ENCODE peak calls at places on chromosomes 16 and 17, in eight cellular contexts. P is body of pancreas, T is tibial nerve, Z is testis, X is A549, I is suprapubic skin, D is IMR-90, B is uterus. H is an unnamed sample.

GRCh38 chr17:4818276-4818675 is 11.3 kb downstream of the PLD2 start:
- DNase-seq in P (no peak), T (no peak), Z (no peak), X (no peak), I (no peak), D (no peak), B (no peak), H (no peak)

GRCh38 chr17:58525239-58525638 is 10.8 kb upstream of the MTMR4 start:
- DNase-seq in P (peak; percentile 38), T (no peak), Z (no peak), X (no peak), I (no peak), D (peak; percentile 84), B (peak; percentile 56), H (no peak)

GRCh38 chr17:1713878-1714487 is 3.8 kb upstream of the TLCD2 start:
- DNase-seq in P (peak; percentile 62), T (no peak), Z (no peak), X (peak; percentile 86), I (no peak), D (peak; percentile 32), B (peak; percentile 51), H (peak; percentile 58)

GRCh38 chr17:60107526-60108257 is 29.0 kb upstream of the HEATR6 start:
- DNase-seq in P (no peak), T (no peak), Z (no peak), X (peak; percentile 55), I (no peak), D (no peak), B (no peak), H (no peak)

GRCh38 chr16:16071631-16072244 is 122.3 kb downstream of the ABCC1 start:
- DNase-seq in P (peak; percentile 90), T (no peak), Z (peak; percentile 92), X (no peak), I (no peak), D (peak; percentile 78), B (peak; percentile 53), H (peak; percentile 84)

GRCh38 chr16:84484579-84485254 is 19.7 kb downstream of the MEAK7 start:
- DNase-seq in P (peak; percentile 54), T (peak; percentile 48), Z (peak; percentile 84), X (peak; percentile 62), I (peak; percentile 71), D (peak; percentile 74), B (peak; percentile 55), H (peak; percentile 82)

GRCh38 chr17:41613277-41614082 is 913 bp upstream of the KRT16 start:
- DNase-seq in P (no peak), T (no peak), Z (no peak), X (no peak), I (no peak), D (no peak), B (no peak), H (no peak)

GRCh38 chr17:43125967-43126910 is 1.1 kb upstream of the BRCA1 start:
- DNase-seq in P (no peak), T (no peak), Z (no peak), X (no peak), I (peak; percentile 70), D (no peak), B (peak; percentile 18), H (peak; percentile 40)

GRCh38 chr17:7130626-7131467 is 16.2 kb upstream of the ASGR2 start:
- DNase-seq in P (no peak), T (no peak), Z (no peak), X (no peak), I (no peak), D (no peak), B (no peak), H (no peak)

GRCh38 chr17:66348605-66349165 is 46.3 kb downstream of the PRKCA start:
- DNase-seq in P (peak; percentile 66), T (no peak), Z (no peak), X (peak; percentile 73), I (no peak), D (peak; percentile 89), B (peak; percentile 56), H (peak; percentile 51)

GRCh38 chr16:85010931-85011845 is at the start of gene ZDHHC7:
- DNase-seq in P (peak; percentile 88), T (peak; percentile 78), Z (peak; percentile 91), X (peak; percentile 85), I (peak; percentile 94), D (peak; percentile 84), B (peak; percentile 87), H (peak; percentile 88)

GRCh38 chr17:14688134-14688533 is 387.3 kb downstream of the HS3ST3B1 start:
- DNase-seq in P (no peak), T (no peak), Z (no peak), X (peak; percentile 30), I (no peak), D (no peak), B (no peak), H (no peak)

GRCh38 chr16:81599034-81599744 is 154.6 kb downstream of the CMIP start:
- DNase-seq in P (peak; percentile 76), T (no peak), Z (no peak), X (no peak), I (no peak), D (no peak), B (no peak), H (no peak)

GRCh38 chr16:10622036-10622921 is 41.9 kb upstream of the EMP2 start:
- DNase-seq in P (no peak), T (no peak), Z (no peak), X (no peak), I (no peak), D (no peak), B (no peak), H (no peak)

GRCh38 chr16:88686439-88687253 is at the start of gene SNAI3:
- DNase-seq in P (peak; percentile 94), T (peak; percentile 44), Z (peak; percentile 88), X (peak; percentile 63), I (no peak), D (peak; percentile 24), B (peak; percentile 58), H (peak; percentile 40)
- TF ChIP-seq POLR2A in P (peak; percentile 19), T (no peak), Z (no peak), X (no peak), I (no peak), D (no peak), B (no peak), H (no peak)

GRCh38 chr17:16107165-16107770 is 107.6 kb downstream of the TTC19 start:
- DNase-seq in P (no peak), T (no peak), Z (no peak), X (no peak), I (no peak), D (no peak), B (no peak), H (peak; percentile 45)

GRCh38 chr17:16108386-16108785 is 106.9 kb downstream of the NCOR1 start:
- DNase-seq in P (no peak), T (no peak), Z (no peak), X (no peak), I (no peak), D (no peak), B (no peak), H (no peak)

GRCh38 chr17:16106161-16106891 is 106.7 kb downstream of the TTC19 start:
- DNase-seq in P (no peak), T (no peak), Z (peak; percentile 28), X (no peak), I (no peak), D (peak; percentile 79), B (peak; percentile 48), H (no peak)

GRCh38 chr17:16104189-16104588 is 104.6 kb downstream of the TTC19 start:
- DNase-seq in P (no peak), T (no peak), Z (no peak), X (no peak), I (no peak), D (no peak), B (no peak), H (no peak)

DNA sequence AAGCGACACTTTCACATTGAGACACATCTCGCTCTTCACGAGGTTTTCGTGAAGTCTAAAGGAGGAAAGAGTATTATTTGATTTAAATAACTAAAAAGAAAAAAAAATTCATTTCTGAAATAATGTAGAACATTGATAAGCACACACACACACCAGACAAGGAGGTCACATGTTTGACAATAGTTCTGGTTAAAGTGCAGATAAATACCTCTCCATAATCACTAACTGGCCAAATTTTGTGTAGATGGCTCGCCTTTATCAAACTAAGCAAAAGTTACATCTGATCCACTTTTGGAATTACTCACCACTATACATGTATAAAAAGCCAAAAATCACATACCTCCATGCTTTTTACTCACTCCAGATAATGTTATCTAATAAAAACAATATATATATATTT is 106.5 kb downstream of the NCOR1 start:
- DNase-seq in P (no peak), T (no peak), Z (no peak), X (no peak), I (no peak), D (no peak), B (no peak), H (no peak)
- TF ChIP-seq CTCF in P (no peak), T (no peak), Z (no peak), X (no peak), I (no peak), D (no peak), B (no peak), H (no peak)

GRCh38 chr16:49543315-49543946 is 169.8 kb downstream of the C16orf78 start:
- DNase-seq in P (no peak), T (no peak), Z (no peak), X (no peak), I (no peak), D (no peak), B (no peak), H (no peak)
- H3K4me3 ChIP-seq in P (no peak overlapping the region), T (no peak overlapping the region), Z (no peak overlapping the region), X (no peak overlapping the region), I (no peak overlapping the region), D (no peak overlapping the region), B (no peak overlapping the region), H (no peak overlapping the region)

GRCh38 chr16:87387942-87388817 is 4.0 kb upstream of the MAP1LC3B start:
- DNase-seq in P (peak; percentile 95), T (peak; percentile 83), Z (peak; percentile 97), X (peak; percentile 100), I (peak; percentile 97), D (peak; percentile 99), B (peak; percentile 90), H (peak; percentile 86)
- TF ChIP-seq POLR2A in P (peak; percentile 80), T (peak; percentile 61), Z (no peak), X (no peak), I (no peak), D (no peak), B (peak; percentile 77), H (peak; percentile 67)